ENCODE peak calls at places on chromosome 2, in six cellular contexts. G is cerebellar cortex; F is effector memory CD4-positive, alpha-beta T cell; L is astrocyte of the spinal cord; U is RPMI8226; K is activated CD8-positive, alpha-beta memory T cell treated with anti-CD3 and anti-CD28 coated beads, Interleukin-2, amount 10 ng/mL, durations not matched to agents 7 days and 5 days. M is an unnamed sample.

GRCh38 chr2:98367721-98368120 is 21.5 kb downstream of the CNGA3 start:
- DNase-seq in L (no peak), G (no peak), U (no peak), F (no peak), K (no peak), M (no peak)

GRCh38 chr2:182372661-182373060 is 54.2 kb downstream of the PDE1A start:
- DNase-seq in F (no peak), U (no peak), K (no peak), G (no peak), L (peak; percentile 87), M (no peak)

GRCh38 chr2:206220997-206221396 is 53.5 kb upstream of the ZDBF2 start:
- DNase-seq in U (no peak), G (no peak), L (no peak), K (no peak), F (no peak), M (no peak)

GRCh38 chr2:187438459-187438858 is 9.6 kb downstream of the CALCRL start:
- DNase-seq in K (no peak), F (no peak), L (no peak), U (no peak), G (no peak), M (no peak)

GRCh38 chr2:190469770-190470169 is 61.6 kb downstream of the MFSD6 start:
- DNase-seq in F (no peak), L (peak; percentile 71), U (peak; percentile 88), K (no peak), G (peak; percentile 55), M (peak; percentile 24)

GRCh38 chr2:134539946-134540345 is 178.9 kb downstream of the TMEM163 start:
- DNase-seq in U (no peak), G (peak; percentile 46), L (no peak), F (no peak), K (no peak), M (no peak)

GRCh38 chr2:199470672-199471442 is 13.1 kb upstream of the SATB2 start:
- DNase-seq in F (no peak), K (no peak), L (no peak), U (no peak), G (no peak), M (no peak)

GRCh38 chr2:120231564-120231973 is 8.4 kb upstream of the TMEM185B start:
- DNase-seq in F (no peak), L (no peak), G (no peak), K (no peak), U (no peak), M (no peak)

GRCh38 chr2:72026819-72027425 is 120.7 kb downstream of the CYP26B1 start:
- DNase-seq in K (peak; percentile 4), G (no peak), F (no peak), L (no peak), U (no peak), M (no peak)

GRCh38 chr2:236858661-236859060 is 227.0 kb upstream of the COPS8 start:
- DNase-seq in F (no peak), L (no peak), G (peak; percentile 19), U (no peak), K (peak; percentile 25), M (no peak)